ENCODE peak calls at places on chromosomes 5 and 9, in five cellular contexts. K, M, B, S and D are unnamed samples.

GRCh38 chr5:14665110-14665822 is 748 bp downstream of the OTULIN start:
- DNase-seq in K (no peak), M (no peak), B (no peak), S (peak), D (peak)

GRCh38 chr9:33142531-33142930 is 24.6 kb downstream of the B4GALT1 start:
- DNase-seq in K (no peak), M (no peak), B (no peak), S (no peak), D (no peak)

GRCh38 chr9:127388037-127388855 is 8.7 kb upstream of the SLC2A8 start:
- DNase-seq in K (peak), M (peak), B (no peak), S (peak), D (peak)

GRCh38 chr5:86570427-86571083 is 47.2 kb upstream of the COX7C start:
- DNase-seq in K (no peak), M (no peak), B (no peak), S (no peak), D (no peak)

GRCh38 chr5:176647870-176648466 is 684 bp downstream of the TSPAN17 start:
- DNase-seq in K (peak), M (no peak), B (no peak), S (peak), D (no peak)

GRCh38 chr9:22645893-22646292 is 199.3 kb downstream of the DMRTA1 start:
- DNase-seq in K (no peak), M (no peak), B (no peak), S (peak), D (peak)

GRCh38 chr5:89276566-89277305 is 393.8 kb upstream of the MEF2C start:
- DNase-seq in K (peak), M (no peak), B (no peak), S (peak), D (peak)

GRCh38 chr5:6391151-6391550 is 12.8 kb upstream of the MED10 start:
- DNase-seq in K (no peak), M (no peak), B (no peak), S (no peak), D (no peak)

GRCh38 chr9:37549527-37549926 is 26.7 kb downstream of the FBXO10 start:
- DNase-seq in K (no peak), M (no peak), B (no peak), S (no peak), D (no peak)

GRCh38 chr5:45639038-45639437 is 57.1 kb downstream of the HCN1 start:
- DNase-seq in K (no peak), M (no peak), B (no peak), S (no peak), D (no peak)